ENCODE peak calls at places on chromosomes 7 and 10, in seven cellular contexts. F is nephron progenitor cell, R is WTC11, Y is GM12865, Z is astrocyte, W is lung, D is psoas muscle. K is an unnamed sample.
A peak's percentile ranks its signal among the peaks of the same experiment; 100 is the strongest.

GRCh38 chr10:78947226-78947625 is 121.5 kb upstream of the ZMIZ1 start:
- DNase-seq in Y (no peak), D (no peak), Z (no peak), F (no peak), R (no peak), W (no peak), K (no peak)

GRCh38 chr10:129770286-129770685 is 193.8 kb downstream of the EBF3 start:
- DNase-seq in Z (no peak), R (peak; percentile 8), D (no peak), F (no peak), W (no peak), Y (no peak), K (peak; percentile 9)

GRCh38 chr7:155850001-155850436 is 37.8 kb upstream of the SHH start:
- DNase-seq in Y (no peak), D (no peak), F (no peak), R (no peak), W (no peak), Z (no peak), K (no peak)

GRCh38 chr10:24882047-24882698 is 70.2 kb downstream of the PRTFDC1 start:
- DNase-seq in W (no peak), R (no peak), F (no peak), Z (peak; percentile 84), Y (peak; percentile 70), D (no peak), K (no peak)

GRCh38 chr7:134945711-134946110 is 40.6 kb upstream of the AGBL3 start:
- DNase-seq in R (no peak), W (no peak), Y (no peak), Z (no peak), F (no peak), D (no peak), K (no peak)

GRCh38 chr7:55188590-55189446 is 170.0 kb downstream of the EGFR start:
- DNase-seq in D (no peak), R (no peak), W (no peak), Z (no peak), Y (no peak), F (no peak), K (no peak)

GRCh38 chr10:14451341-14451740 is 120.6 kb upstream of the FRMD4A start:
- DNase-seq in W (no peak), Z (peak; percentile 62), Y (no peak), D (no peak), F (no peak), R (no peak), K (no peak)

GRCh38 chr7:24239260-24239659 is 44.7 kb upstream of the NPY start:
- DNase-seq in D (no peak), Z (no peak), R (no peak), Y (no peak), F (no peak), W (no peak), K (no peak)

GRCh38 chr7:55127135-55127551 is 108.3 kb downstream of the EGFR start:
- DNase-seq in Y (no peak), R (no peak), Z (no peak), D (no peak), W (no peak), F (no peak), K (no peak)

GRCh38 chr7:137882806-137883205 is 36.0 kb upstream of the DGKI start:
- DNase-seq in F (no peak), D (no peak), Y (no peak), R (no peak), Z (peak; percentile 70), W (no peak), K (no peak)
- TF ChIP-seq CTCF in F (no peak), D (no peak), Y (no peak), R (no peak), Z (no peak), W (no peak), K (no peak)

GRCh38 chr10:115483294-115483693 is 390.1 kb downstream of the ATRNL1 start:
- DNase-seq in F (no peak), Z (no peak), Y (no peak), R (no peak), W (no peak), D (no peak), K (no peak)
- TF ChIP-seq CTCF in F (no peak), Z (no peak), Y (no peak), R (no peak), W (no peak), D (no peak), K (no peak)

GRCh38 chr10:45672201-45673073 is at the start of gene ZFAND4:
- DNase-seq in Y (peak; percentile 100), R (peak; percentile 98), F (peak; percentile 98), Z (peak; percentile 93), D (peak; percentile 99), W (peak; percentile 97), K (peak; percentile 97)
- TF ChIP-seq CTCF in Y (peak; percentile 71), R (peak; percentile 37), F (no peak), Z (no peak), D (peak; percentile 73), W (peak; percentile 64), K (peak; percentile 71)

DNA sequence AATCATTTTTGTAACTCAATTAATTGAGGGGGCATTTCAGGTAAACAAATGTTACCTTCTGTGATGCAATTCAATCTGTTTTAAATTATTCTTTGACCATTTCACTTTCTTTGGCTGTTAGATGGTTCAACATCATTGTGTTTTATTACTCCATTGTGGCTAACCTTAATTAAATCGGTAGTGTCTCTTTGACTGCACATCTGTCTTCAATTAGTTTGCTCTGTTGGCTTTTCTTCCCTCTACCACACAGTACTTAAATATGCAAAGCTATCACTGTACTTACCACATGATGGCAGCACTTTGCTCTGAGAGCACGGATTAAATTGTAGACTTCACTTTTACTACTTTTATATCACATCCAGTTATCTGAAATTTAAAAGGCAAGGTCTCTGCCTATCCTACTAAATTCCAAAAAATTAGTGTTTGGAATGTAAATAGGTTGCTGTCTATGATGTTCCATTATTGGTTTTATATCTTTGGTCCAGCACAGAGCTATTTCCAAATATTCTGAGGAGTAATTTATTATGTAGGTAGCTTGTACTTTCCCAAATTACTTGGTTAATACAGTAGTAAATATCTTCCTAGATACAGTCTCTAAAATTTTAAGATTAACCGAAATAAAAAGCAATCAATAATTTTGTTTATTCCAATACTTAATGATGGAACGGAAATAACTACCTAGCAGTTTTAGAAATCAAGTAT is 352.0 kb downstream of the PCLO start:
- DNase-seq in D (no peak), Z (peak; percentile 80), W (no peak), Y (peak; percentile 44), F (peak; percentile 20), R (no peak), K (no peak)
- TF ChIP-seq CTCF in D (peak; percentile 31), Z (peak; percentile 86), W (no peak), Y (peak; percentile 65), F (peak; percentile 61), R (peak; percentile 36), K (peak; percentile 81)

DNA sequence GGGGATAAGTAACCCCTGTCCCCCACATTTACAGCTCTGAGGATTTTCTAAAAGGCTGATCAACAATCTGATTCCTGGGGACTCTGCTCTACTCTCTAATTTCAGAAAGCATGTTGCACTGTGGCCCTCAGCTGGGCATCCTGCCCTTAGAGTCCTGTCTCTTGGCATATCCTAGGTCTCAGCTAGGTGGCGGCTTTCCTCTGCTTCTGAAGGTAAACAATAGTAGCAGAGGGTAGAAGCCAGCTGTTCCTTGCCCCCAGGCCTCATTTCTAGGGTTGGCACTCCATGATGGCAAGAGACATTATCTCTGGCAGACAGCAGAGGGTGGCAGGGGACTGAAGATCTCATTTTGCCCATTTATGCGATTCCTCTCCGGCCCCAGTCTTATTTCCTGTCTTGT is 77.0 kb downstream of the ADCYAP1R1 start:
- DNase-seq in F (no peak), W (no peak), Z (no peak), Y (no peak), D (no peak), R (no peak), K (no peak)
- TF ChIP-seq CTCF in F (no peak), W (no peak), Z (no peak), Y (no peak), D (no peak), R (no peak), K (no peak)

DNA sequence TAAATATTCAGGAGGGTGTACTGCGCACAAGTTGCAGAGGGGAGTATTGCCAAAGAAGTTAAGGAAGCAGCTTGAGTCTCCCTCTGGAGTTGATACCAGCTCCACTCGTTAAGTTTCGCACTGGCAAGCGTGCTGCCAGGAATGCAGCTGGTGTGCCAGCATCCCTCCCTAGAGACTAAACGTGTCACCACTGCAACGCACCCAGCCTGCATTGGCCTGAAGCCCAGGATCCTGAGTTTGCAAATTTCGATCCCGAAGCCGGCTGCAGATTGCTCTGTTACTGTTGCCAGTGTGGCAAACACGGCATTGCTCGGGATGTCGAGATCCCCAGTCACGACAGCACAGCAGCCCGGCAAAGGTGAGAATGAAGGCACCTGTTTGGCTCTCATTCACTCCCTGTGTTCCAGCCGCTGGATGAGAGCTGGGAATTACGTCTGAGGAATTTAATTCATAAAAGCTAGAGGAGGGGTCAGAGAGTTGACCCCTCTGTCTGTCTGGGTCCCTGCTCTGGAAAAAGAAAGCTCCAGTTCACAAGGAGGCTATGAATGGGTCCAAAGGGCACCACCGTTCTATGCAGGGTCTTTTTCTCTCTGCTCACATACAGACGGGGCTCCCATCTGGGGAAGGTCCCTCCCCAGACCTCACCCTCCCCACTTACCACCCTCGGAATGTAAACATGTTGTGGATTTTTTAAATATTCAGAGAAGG is 61.0 kb downstream of the NRP1 start:
- DNase-seq in Y (no peak), W (peak; percentile 91), F (no peak), D (peak; percentile 88), R (peak; percentile 19), Z (peak; percentile 94), K (no peak)
- TF ChIP-seq CTCF in Y (no peak), W (no peak), F (no peak), D (peak; percentile 17), R (no peak), Z (no peak), K (no peak)

GRCh38 chr10:4983615-4984216 is 19.9 kb downstream of the AKR1C2 start:
- DNase-seq in Z (no peak), D (no peak), Y (no peak), R (no peak), W (no peak), F (no peak), K (no peak)

GRCh38 chr10:4982764-4983226 is 19.6 kb downstream of the AKR1C1 start:
- DNase-seq in R (no peak), W (no peak), F (no peak), D (no peak), Y (no peak), Z (peak; percentile 1), K (no peak)

GRCh38 chr10:4980793-4981192 is 17.6 kb downstream of the AKR1C1 start:
- DNase-seq in D (no peak), F (no peak), W (no peak), Y (no peak), Z (no peak), R (no peak), K (no peak)

GRCh38 chr10:4984223-4984622 is 19.4 kb downstream of the AKR1C2 start:
- DNase-seq in W (no peak), Y (no peak), D (no peak), Z (no peak), R (no peak), F (no peak), K (no peak)

GRCh38 chr10:4981722-4982471 is 18.7 kb downstream of the AKR1C1 start:
- DNase-seq in D (no peak), Y (peak; percentile 65), R (peak; percentile 30), W (peak; percentile 69), F (peak; percentile 2), Z (peak; percentile 31), K (peak; percentile 16)
- TF ChIP-seq CTCF in D (peak; percentile 41), Y (peak; percentile 49), R (peak; percentile 49), W (no peak), F (peak; percentile 33), Z (no peak), K (peak; percentile 59)

GRCh38 chr7:20991544-20991943 is 204.9 kb upstream of the SP8 start:
- DNase-seq in R (no peak), F (no peak), Y (no peak), Z (no peak), W (no peak), D (no peak), K (no peak)
- TF ChIP-seq CTCF in R (no peak), F (no peak), Y (peak; percentile 6), Z (no peak), W (no peak), D (no peak), K (no peak)

K was measured in progenitor cell of endocrine pancreas.